ENCODE peak calls at places on chromosomes 11 and 22, in four cellular contexts. X, G, P and D are unnamed samples.
A peak's percentile ranks its signal among the peaks of the same experiment; 100 is the strongest.

GRCh38 chr11:72491001-72491400 is 56.7 kb upstream of the CLPB start:
- DNase-seq in G (no peak), X (no peak), P (no peak), D (no peak)

GRCh38 chr11:2553198-2553597 is 108.4 kb downstream of the KCNQ1 start:
- DNase-seq in G (no peak), P (no peak), X (no peak), D (no peak)

GRCh38 chr11:32080381-32080980 is 10.4 kb upstream of the RCN1 start:
- DNase-seq in X (no peak), P (no peak), G (no peak), D (no peak)

GRCh38 chr11:1829039-1829820 is 5.6 kb upstream of the SYT8 start:
- DNase-seq in X (no peak), P (no peak), G (no peak), D (peak; percentile 14)

GRCh38 chr11:121722431-121723256 is 269.9 kb upstream of the SORL1-AS1 start:
- DNase-seq in P (peak; percentile 93), G (no peak), X (peak; percentile 40), D (peak; percentile 67)

GRCh38 chr11:70796601-70797000 is 398.3 kb downstream of the CTTN start:
- DNase-seq in G (no peak), P (no peak), X (no peak), D (no peak)

GRCh38 chr11:66418168-66418985 is 2.5 kb upstream of the NPAS4 start:
- DNase-seq in G (peak; percentile 93), X (peak; percentile 48), P (peak; percentile 78), D (no peak)

GRCh38 chr11:72688486-72688885 is 14.3 kb upstream of the PDE2A start:
- DNase-seq in G (no peak), X (no peak), P (no peak), D (no peak)

GRCh38 chr11:124865181-124865901 is at the start of gene ROBO3:
- DNase-seq in X (no peak), G (no peak), P (peak; percentile 26), D (no peak)

GRCh38 chr11:72641900-72642814 is 32.1 kb downstream of the PDE2A start:
- DNase-seq in G (peak; percentile 69), X (peak; percentile 39), P (peak; percentile 56), D (peak; percentile 64)

GRCh38 chr11:63986156-63986931 is at the start of gene OTUB1:
- DNase-seq in G (peak; percentile 95), P (peak; percentile 92), X (peak; percentile 93), D (peak; percentile 92)

GRCh38 chr22:20180640-20181039 is 29.8 kb upstream of the CCDC188 start:
- DNase-seq in X (no peak), P (no peak), G (no peak), D (no peak)

GRCh38 chr11:80103149-80103859 is 662.5 kb upstream of the TENM4 start:
- DNase-seq in X (no peak), G (no peak), P (no peak), D (no peak)

GRCh38 chr11:942853-943252 is 17.2 kb downstream of the AP2A2 start:
- DNase-seq in X (no peak), G (no peak), P (no peak), D (no peak)

GRCh38 chr22:19062139-19062789 is 59.9 kb downstream of the DGCR2 start:
- DNase-seq in G (no peak), X (peak; percentile 52), P (no peak), D (no peak)

GRCh38 chr11:111870113-111870512 is 1.3 kb downstream of the ALG9 start:
- DNase-seq in P (no peak), X (no peak), G (no peak), D (no peak)

GRCh38 chr11:70454197-70454767 is 56.0 kb downstream of the CTTN start:
- DNase-seq in P (no peak), G (no peak), X (no peak), D (no peak)

GRCh38 chr22:40684728-40685127 is 5.4 kb downstream of the MCHR1 start:
- DNase-seq in X (no peak), G (no peak), P (no peak), D (no peak)

GRCh38 chr22:24935771-24936483 is 10.6 kb downstream of the LHFPL7 start:
- DNase-seq in G (no peak), P (no peak), X (no peak), D (no peak)

GRCh38 chr11:57649826-57650738 is at the start of gene YPEL4:
- DNase-seq in P (peak; percentile 78), G (peak; percentile 79), X (no peak), D (peak; percentile 50)

GRCh38 chr22:19957445-19957844 is 15.8 kb upstream of the TXNRD2 start:
- DNase-seq in X (no peak), G (no peak), P (peak; percentile 40), D (peak; percentile 59)

GRCh38 chr11:1547467-1548098 is 24.5 kb downstream of the DUSP8 start:
- DNase-seq in G (no peak), X (no peak), P (no peak), D (no peak)

GRCh38 chr11:119729581-119730346 is 764 bp upstream of the NECTIN1 start:
- DNase-seq in X (peak; percentile 52), P (peak; percentile 70), G (peak; percentile 48), D (peak; percentile 74)

GRCh38 chr22:29625090-29625825 is 21.8 kb downstream of the NF2 start:
- DNase-seq in X (peak; percentile 60), P (peak; percentile 63), G (peak; percentile 38), D (no peak)

GRCh38 chr11:104163100-104164027 is 583 bp downstream of the PDGFD start:
- DNase-seq in G (peak; percentile 15), X (peak; percentile 30), P (peak; percentile 65), D (no peak)

GRCh38 chr11:15127341-15127740 is 12.6 kb downstream of the INSC start:
- DNase-seq in G (no peak), X (no peak), P (no peak), D (no peak)

GRCh38 chr11:78295991-78296930 is 107.5 kb downstream of the USP35 start:
- DNase-seq in X (no peak), P (no peak), G (no peak), D (no peak)

GRCh38 chr11:68550485-68550817 is 89.9 kb downstream of the PPP6R3 start:
- DNase-seq in X (no peak), P (no peak), G (no peak), D (no peak)

GRCh38 chr11:2394818-2395105 is 5.8 kb upstream of the TSSC4 start:
- DNase-seq in X (no peak), P (no peak), G (no peak), D (no peak)

GRCh38 chr11:5689551-5689983 is at the start of gene TRIM22:
- DNase-seq in G (no peak), P (peak; percentile 47), X (peak; percentile 48), D (no peak)

GRCh38 chr22:27238935-27239510 is 562.5 kb downstream of the MN1 start:
- DNase-seq in P (peak; percentile 96), G (peak; percentile 57), X (no peak), D (peak; percentile 79)

GRCh38 chr22:37567991-37568390 is 7.7 kb downstream of the CDC42EP1 start:
- DNase-seq in P (peak; percentile 41), G (no peak), X (no peak), D (no peak)

GRCh38 chr22:37569921-37570660 is 9.8 kb downstream of the LGALS2 start:
- DNase-seq in X (peak; percentile 96), P (no peak), G (no peak), D (peak; percentile 96)

GRCh38 chr22:37570661-37570976 is 9.3 kb downstream of the LGALS2 start:
- DNase-seq in P (no peak), G (no peak), X (no peak), D (no peak)

GRCh38 chr22:37568448-37569008 is 8.2 kb downstream of the CDC42EP1 start:
- DNase-seq in X (no peak), P (no peak), G (no peak), D (no peak)

DNA sequence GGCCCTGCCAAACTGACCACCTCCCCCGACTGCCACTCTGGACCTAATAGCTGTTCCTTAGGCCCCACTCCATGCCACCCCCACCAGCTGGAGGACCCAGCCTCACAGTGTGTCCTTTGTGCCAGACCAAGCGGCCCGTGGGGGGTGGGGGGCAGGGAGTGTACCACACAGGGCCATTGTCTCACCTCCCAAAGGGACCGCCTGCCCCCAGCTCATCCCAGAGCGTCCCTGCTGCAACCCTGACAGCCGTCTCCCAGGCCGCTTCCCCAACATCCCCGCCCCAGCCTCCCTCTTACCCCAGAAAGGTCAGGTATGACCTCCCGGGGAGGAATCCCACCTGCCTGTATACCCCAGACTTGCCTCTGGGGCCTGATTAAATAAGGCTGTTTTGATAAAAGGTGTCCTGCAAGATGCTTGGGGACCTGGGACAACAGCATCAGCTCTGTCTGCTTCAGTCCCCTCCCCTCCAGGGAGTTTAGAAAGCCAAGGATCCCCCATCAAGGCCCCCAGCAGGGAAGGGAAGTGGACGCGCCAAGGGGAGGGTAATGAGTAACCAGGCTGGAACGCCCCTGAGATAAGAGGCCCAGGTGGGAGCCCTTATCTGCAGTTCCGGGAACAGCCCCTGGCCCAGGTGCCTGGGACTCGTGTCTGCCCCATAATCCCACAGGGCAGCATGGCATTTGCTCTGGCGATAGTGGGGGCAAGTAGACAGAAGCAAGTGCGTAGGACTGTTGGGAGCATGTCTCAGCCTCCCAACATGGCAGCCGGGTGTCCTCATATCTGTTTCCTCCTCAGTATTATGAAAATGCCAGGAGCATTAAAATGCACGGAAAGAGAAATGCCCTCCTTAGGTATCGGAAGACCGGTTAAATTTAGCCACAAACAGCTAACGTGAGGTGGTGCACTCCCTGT is 9.0 kb downstream of the CDC42EP1 start:
- DNase-seq in X (peak; percentile 93), G (no peak), P (no peak), D (peak; percentile 81)
- TF ChIP-seq POLR2A in X (no peak), G (no peak), P (no peak), D (peak; percentile 49)

DNA sequence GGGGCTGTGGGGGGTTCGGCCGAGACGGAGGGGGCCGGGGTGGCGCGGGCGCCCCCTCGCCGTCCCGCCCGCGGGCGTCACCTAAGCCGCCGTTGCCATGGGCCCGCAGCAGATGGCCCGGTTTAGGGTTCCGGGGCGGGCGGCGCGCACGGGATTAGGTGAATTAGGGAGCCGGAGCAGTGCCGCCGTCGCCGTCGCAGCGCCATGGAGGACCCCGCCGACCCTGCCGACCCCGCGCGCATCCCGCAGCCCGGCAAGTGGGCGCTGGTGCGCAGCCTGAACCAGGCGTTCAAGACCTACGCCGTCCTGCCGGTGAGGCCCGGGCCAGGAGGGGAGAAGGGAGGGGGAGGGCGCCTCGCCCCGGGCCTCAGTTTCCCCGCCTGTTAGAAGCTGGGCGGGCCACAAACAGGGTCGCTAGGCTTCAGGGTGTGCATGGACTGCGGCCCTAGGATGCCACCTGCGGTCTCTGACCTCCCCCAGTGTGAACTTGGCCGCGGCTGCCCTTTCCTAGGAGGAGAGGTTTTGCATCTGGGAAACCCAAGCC is 10.1 kb downstream of the MYO7A start:
- DNase-seq in X (no peak), G (no peak), P (no peak), D (no peak)
- H3K4me1 ChIP-seq in X (peaks cover 12% of the 10 kb centered on the region), G (no peaks in the 10 kb centered on the region), P (peaks cover 6% of the 10 kb centered on the region), D (peaks cover 30% of the 10 kb centered on the region)

DNA sequence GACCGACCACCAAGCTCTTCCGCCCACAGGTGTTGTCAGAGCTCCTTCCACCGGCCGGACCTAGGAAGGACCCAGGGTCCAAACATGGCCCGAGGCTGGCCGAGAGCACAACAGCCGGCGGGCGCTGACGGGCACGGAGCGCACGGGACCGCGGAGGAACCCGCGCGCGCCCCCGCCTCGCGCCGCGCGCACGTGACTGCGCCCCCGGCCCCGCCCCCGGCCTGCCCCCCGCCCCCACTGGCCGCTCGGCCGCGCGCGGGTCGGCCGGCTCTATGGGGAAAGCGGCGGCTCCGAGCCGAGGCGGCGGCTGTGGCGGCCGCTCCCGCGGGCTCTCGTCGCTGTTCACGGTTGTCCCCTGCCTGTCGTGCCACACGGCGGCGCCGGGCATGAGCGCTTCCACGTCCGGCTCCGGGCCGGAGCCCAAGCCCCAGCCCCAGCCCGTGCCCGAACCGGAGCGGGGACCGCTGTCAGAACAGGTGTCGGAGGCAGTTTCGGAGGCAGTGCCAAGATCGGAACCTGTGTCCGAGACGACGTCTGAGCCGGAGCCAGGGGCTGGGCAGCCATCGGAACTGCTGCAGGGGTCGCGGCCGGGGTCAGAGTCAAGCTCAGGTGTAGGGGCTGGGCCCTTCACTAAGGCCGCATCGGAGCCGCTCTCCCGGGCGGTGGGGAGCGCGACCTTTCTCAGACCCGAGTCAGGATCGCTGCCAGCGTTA is at the start of gene OSBP2:
- DNase-seq in X (peak; percentile 57), G (no peak), P (peak; percentile 54), D (peak; percentile 66)
- TF ChIP-seq POLR2A in X (no peak), G (no peak), P (no peak), D (no peak)

GRCh38 chr11:44574620-44575287 is 9.3 kb downstream of the CD82 start:
- DNase-seq in P (no peak), G (no peak), X (peak; percentile 53), D (no peak)
- H3K4me1 ChIP-seq in P (peaks cover 5% of the 10 kb centered on the region), G (no peaks in the 10 kb centered on the region), X (peaks cover 90% of the 10 kb centered on the region), D (no peaks in the 10 kb centered on the region)